ENCODE peak calls at places on chromosomes 7 and 10, in ten cellular contexts. K, G, T, U, J, E, D, V, L and B are unnamed samples.

GRCh38 chr7:32335107-32335506 is 155.1 kb downstream of the LSM5 start:
- DNase-seq in K (no peak), G (no peak), T (no peak), U (no peak), J (no peak), E (no peak), D (no peak), V (peak; percentile 7), L (no peak), B (no peak)

GRCh38 chr7:152015600-152015999 is 9.9 kb upstream of the GALNT11 start:
- DNase-seq in K (no peak), G (no peak), T (no peak), U (no peak), J (no peak), E (no peak), D (no peak), V (no peak), L (no peak), B (no peak)

GRCh38 chr7:30613366-30614325 is 19.0 kb downstream of the GARS1 start:
- DNase-seq in K (no peak), G (no peak), T (no peak), U (no peak), J (no peak), E (no peak), D (no peak), V (no peak), L (no peak), B (no peak)

GRCh38 chr10:11178606-11179221 is 161.0 kb downstream of the CELF2 start:
- DNase-seq in K (peak; percentile 68), G (peak; percentile 93), T (peak; percentile 51), U (peak; percentile 52), J (peak; percentile 64), E (peak; percentile 74), D (peak; percentile 47), V (peak; percentile 95), L (no peak), B (no peak)

GRCh38 chr10:24762966-24763623 is 39.4 kb upstream of the ARHGAP21 start:
- DNase-seq in K (no peak), G (peak; percentile 64), T (no peak), U (peak; percentile 19), J (peak; percentile 5), E (no peak), D (no peak), V (no peak), L (no peak), B (no peak)

GRCh38 chr7:151814400-151814914 is 62.5 kb downstream of the PRKAG2 start:
- DNase-seq in K (no peak), G (peak; percentile 26), T (no peak), U (no peak), J (no peak), E (no peak), D (no peak), V (no peak), L (no peak), B (no peak)

GRCh38 chr7:149329265-149329664 is 67.3 kb downstream of the ZNF783 start:
- DNase-seq in K (no peak), G (no peak), T (no peak), U (no peak), J (no peak), E (no peak), D (no peak), V (no peak), L (no peak), B (no peak)

GRCh38 chr7:123961731-123962130 is 36.7 kb downstream of the SPAM1 start:
- DNase-seq in K (no peak), G (no peak), T (no peak), U (no peak), J (no peak), E (no peak), D (no peak), V (no peak), L (no peak), B (no peak)

GRCh38 chr10:24894309-24894708 is 58.1 kb downstream of the PRTFDC1 start:
- DNase-seq in K (no peak), G (no peak), T (no peak), U (no peak), J (peak; percentile 10), E (peak; percentile 64), D (no peak), V (no peak), L (peak; percentile 87), B (no peak)

GRCh38 chr7:44977956-44978355 is 859 bp downstream of the MYO1G start:
- DNase-seq in K (no peak), G (no peak), T (peak; percentile 49), U (no peak), J (no peak), E (no peak), D (peak; percentile 41), V (no peak), L (no peak), B (no peak)

GRCh38 chr7:16223963-16224707 is 197.2 kb downstream of the CRPPA start:
- DNase-seq in K (no peak), G (no peak), T (no peak), U (no peak), J (no peak), E (no peak), D (no peak), V (no peak), L (no peak), B (no peak)

GRCh38 chr10:99834410-99834809 is 52.0 kb downstream of the ABCC2 start:
- DNase-seq in K (no peak), G (no peak), T (no peak), U (peak; percentile 49), J (no peak), E (no peak), D (no peak), V (peak; percentile 20), L (no peak), B (no peak)

GRCh38 chr7:102872460-102872859 is 40.3 kb upstream of the LRRC17 start:
- DNase-seq in K (no peak), G (no peak), T (no peak), U (peak; percentile 93), J (no peak), E (no peak), D (no peak), V (peak; percentile 64), L (peak; percentile 74), B (no peak)

GRCh38 chr7:134288265-134288664 is 28.5 kb downstream of the SLC35B4 start:
- DNase-seq in K (no peak), G (no peak), T (no peak), U (no peak), J (no peak), E (no peak), D (no peak), V (no peak), L (no peak), B (no peak)

GRCh38 chr7:24010495-24010894 is 273.5 kb upstream of the NPY start:
- DNase-seq in K (no peak), G (no peak), T (no peak), U (no peak), J (no peak), E (no peak), D (no peak), V (no peak), L (no peak), B (no peak)

GRCh38 chr7:24005517-24005916 is 278.5 kb upstream of the NPY start:
- DNase-seq in K (no peak), G (no peak), T (no peak), U (no peak), J (no peak), E (no peak), D (no peak), V (no peak), L (no peak), B (no peak)
- TF ChIP-seq CTCF in K (no peak), G (no peak), T (no peak), U (no peak), J (no peak), E (no peak), D (no peak), V (no peak), L (peak; percentile 14), B (no peak)

DNA sequence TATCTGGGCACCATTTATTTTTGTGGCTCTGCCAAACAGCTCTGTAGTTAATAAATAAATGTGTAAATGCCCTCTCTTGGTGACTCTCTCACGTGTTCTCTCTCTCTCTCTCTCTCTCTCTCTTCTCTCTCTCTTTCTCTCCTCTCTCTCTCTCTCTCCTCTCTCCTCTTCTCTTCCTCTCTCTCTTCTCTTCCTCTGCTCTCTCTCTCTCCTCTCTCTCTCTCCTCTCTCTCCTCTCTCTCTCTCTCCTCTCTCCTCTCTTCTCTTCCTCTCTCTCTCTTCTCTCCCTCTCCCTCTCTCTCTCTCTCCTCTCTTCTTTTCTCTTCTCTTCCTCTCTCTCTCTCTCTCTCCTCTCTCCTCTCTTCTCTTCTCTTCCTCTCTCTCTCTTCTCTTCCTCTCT is 145.8 kb upstream of the TMEM72 start:
- DNase-seq in K (no peak), G (no peak), T (no peak), U (no peak), J (no peak), E (no peak), D (no peak), V (no peak), L (no peak), B (no peak)
- TF ChIP-seq CTCF in K (no peak), G (no peak), T (no peak), U (no peak), J (no peak), E (no peak), D (no peak), V (no peak), L (no peak), B (no peak)

DNA sequence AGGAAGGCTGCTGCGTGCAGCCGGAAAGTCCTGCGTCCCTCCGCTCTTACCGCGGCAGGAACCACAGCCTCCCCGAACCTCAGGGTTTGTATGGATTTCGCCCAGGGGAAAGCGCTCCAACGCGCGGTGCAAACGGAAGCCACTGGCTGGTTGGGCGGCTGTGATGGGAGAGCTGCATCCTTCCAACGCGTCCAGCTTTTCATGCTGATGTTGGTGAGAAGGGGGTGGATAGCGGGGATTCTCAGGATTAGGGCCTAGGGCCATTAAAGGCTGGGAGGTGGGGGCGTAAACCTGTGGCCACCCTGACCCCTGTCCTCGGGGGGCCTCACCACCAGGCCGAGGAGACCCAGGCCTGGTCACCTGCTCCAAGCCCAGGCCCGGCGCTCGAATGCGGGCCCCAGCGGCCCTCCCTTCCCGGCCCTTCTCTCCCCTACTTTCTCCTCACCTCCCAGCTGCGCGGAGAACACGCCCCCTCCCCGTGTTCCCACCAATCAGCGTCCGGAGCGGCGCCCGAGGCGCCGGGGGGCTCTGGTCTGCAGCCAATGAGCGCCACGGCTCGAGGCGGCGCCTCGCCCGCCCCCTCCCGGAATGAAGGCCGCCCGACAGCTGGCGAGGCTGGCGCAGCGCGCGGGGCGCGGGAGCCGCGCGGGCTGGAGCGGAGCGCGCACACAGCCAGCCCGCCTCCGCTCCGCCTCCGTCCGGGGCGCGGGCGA is 458 bp upstream of the NANOS1 start:
- DNase-seq in K (peak; percentile 95), G (peak; percentile 92), T (peak; percentile 93), U (no peak), J (peak; percentile 89), E (peak; percentile 89), D (peak; percentile 89), V (no peak), L (peak; percentile 44), B (peak; percentile 96)
- TF ChIP-seq CTCF in K (peak; percentile 21), G (no peak), T (peak; percentile 24), U (peak; percentile 15), J (no peak), E (peak; percentile 22), D (no peak), V (no peak), L (no peak), B (peak; percentile 42)

GRCh38 chr7:73829921-73830617 is 727 bp upstream of the CLDN4 start:
- DNase-seq in K (no peak), G (no peak), T (peak; percentile 82), U (no peak), J (no peak), E (no peak), D (no peak), V (no peak), L (no peak), B (no peak)
- TF ChIP-seq CTCF in K (no peak), G (no peak), T (no peak), U (no peak), J (no peak), E (no peak), D (no peak), V (no peak), L (no peak), B (no peak)

GRCh38 chr10:97333351-97333600 is 1.3 kb downstream of the FRAT2 start:
- DNase-seq in K (no peak), G (peak; percentile 61), T (no peak), U (no peak), J (no peak), E (no peak), D (no peak), V (no peak), L (peak; percentile 15), B (no peak)
- TF ChIP-seq CTCF in K (peak; percentile 9), G (no peak), T (no peak), U (peak; percentile 19), J (no peak), E (no peak), D (no peak), V (no peak), L (peak; percentile 23), B (no peak)